ENCODE peak calls at places on chromosomes 1 and 21, in five cellular contexts. One of them, this sample, is unnamed.

GRCh38 chr1:229158317-229159294 is 112.3 kb upstream of the RAB4A start:
- DNase-seq in K562: no peak
- DNase-seq in GM12878: no peak
- DNase-seq in IMR-90: no peak
- DNase-seq in SK-N-SH: no peak
- DNase-seq in this sample: no peak

GRCh38 chr1:116956378-116956777 is 45.2 kb upstream of the CD101 start:
- DNase-seq in GM12878: no peak
- DNase-seq in K562: no peak
- DNase-seq in SK-N-SH: no peak
- DNase-seq in IMR-90: no peak
- DNase-seq in this sample: no peak

GRCh38 chr1:3185896-3186525 is 117.0 kb downstream of the PRDM16 start:
- DNase-seq in K562: no peak
- DNase-seq in IMR-90: no peak
- DNase-seq in GM12878: no peak
- DNase-seq in SK-N-SH: no peak
- DNase-seq in this sample: no peak

GRCh38 chr1:226519741-226520598 is 28.6 kb upstream of the STUM start:
- DNase-seq in SK-N-SH: no peak
- DNase-seq in GM12878: no peak
- DNase-seq in K562: no peak
- DNase-seq in IMR-90: no peak
- DNase-seq in this sample: no peak

GRCh38 chr1:11753555-11754208 is 8.3 kb upstream of the C1orf167 start:
- DNase-seq in K562: no peak
- DNase-seq in SK-N-SH: no peak
- DNase-seq in IMR-90: no peak
- DNase-seq in GM12878: no peak
- DNase-seq in this sample: no peak

GRCh38 chr1:105793541-105794146 is 1262.8 kb upstream of the PRMT6 start:
- DNase-seq in IMR-90: no peak
- DNase-seq in SK-N-SH: peak; percentile 69
- DNase-seq in K562: peak; percentile 13
- DNase-seq in GM12878: no peak
- DNase-seq in this sample: peak; percentile 16

GRCh38 chr1:241610056-241610815 is 29.9 kb downstream of the CHML start:
- DNase-seq in IMR-90: peak; percentile 60
- DNase-seq in SK-N-SH: peak; percentile 8
- DNase-seq in GM12878: no peak
- DNase-seq in K562: peak; percentile 48
- DNase-seq in this sample: peak; percentile 86

GRCh38 chr1:51636765-51637522 is 20.1 kb downstream of the OSBPL9 start:
- DNase-seq in K562: no peak
- DNase-seq in GM12878: no peak
- DNase-seq in SK-N-SH: no peak
- DNase-seq in IMR-90: peak; percentile 91
- DNase-seq in this sample: no peak

GRCh38 chr1:219660666-219661463 is 48.0 kb upstream of the ZC3H11B start:
- DNase-seq in GM12878: peak; percentile 27
- DNase-seq in IMR-90: peak; percentile 88
- DNase-seq in K562: peak; percentile 76
- DNase-seq in SK-N-SH: no peak
- DNase-seq in this sample: peak; percentile 93

GRCh38 chr1:91303165-91303564 is 101.5 kb downstream of the HFM1 start:
- DNase-seq in IMR-90: no peak
- DNase-seq in GM12878: no peak
- DNase-seq in K562: no peak
- DNase-seq in SK-N-SH: no peak
- DNase-seq in this sample: no peak

GRCh38 chr1:154445040-154445472 is 39.9 kb downstream of the IL6R start:
- DNase-seq in GM12878: peak; percentile 59
- DNase-seq in SK-N-SH: no peak
- DNase-seq in IMR-90: peak; percentile 95
- DNase-seq in K562: no peak
- DNase-seq in this sample: no peak

GRCh38 chr1:170864238-170864637 is 71.1 kb upstream of the MROH9 start:
- DNase-seq in IMR-90: peak; percentile 3
- DNase-seq in SK-N-SH: no peak
- DNase-seq in K562: no peak
- DNase-seq in GM12878: no peak
- DNase-seq in this sample: no peak

GRCh38 chr1:112887599-112888303 is 68.2 kb downstream of the SLC16A1 start:
- DNase-seq in IMR-90: no peak
- DNase-seq in SK-N-SH: no peak
- DNase-seq in K562: no peak
- DNase-seq in GM12878: no peak
- DNase-seq in this sample: no peak

GRCh38 chr1:93888900-93889299 is 9.9 kb upstream of the DNTTIP2 start:
- DNase-seq in K562: no peak
- DNase-seq in IMR-90: no peak
- DNase-seq in GM12878: no peak
- DNase-seq in SK-N-SH: no peak
- DNase-seq in this sample: no peak

GRCh38 chr21:36891692-36892091 is 74.8 kb downstream of the HLCS start:
- DNase-seq in IMR-90: no peak
- DNase-seq in K562: no peak
- DNase-seq in GM12878: no peak
- DNase-seq in SK-N-SH: no peak
- DNase-seq in this sample: no peak

GRCh38 chr1:209202826-209203439 is 380.6 kb upstream of the CAMK1G start:
- DNase-seq in K562: peak; percentile 47
- DNase-seq in IMR-90: peak; percentile 64
- DNase-seq in SK-N-SH: peak; percentile 65
- DNase-seq in GM12878: no peak
- DNase-seq in this sample: peak; percentile 43

GRCh38 chr1:218676991-218677390 is 331.9 kb downstream of the TGFB2 start:
- DNase-seq in GM12878: no peak
- DNase-seq in K562: no peak
- DNase-seq in IMR-90: no peak
- DNase-seq in SK-N-SH: no peak
- DNase-seq in this sample: no peak

GRCh38 chr21:46100426-46100825 is 2.5 kb downstream of the COL6A2 start:
- DNase-seq in GM12878: no peak
- DNase-seq in IMR-90: peak; percentile 64
- DNase-seq in SK-N-SH: no peak
- DNase-seq in K562: no peak
- DNase-seq in this sample: no peak

GRCh38 chr1:198437352-198437751 is 103.1 kb downstream of the ATP6V1G3 start:
- DNase-seq in K562: no peak
- DNase-seq in GM12878: no peak
- DNase-seq in IMR-90: peak; percentile 54
- DNase-seq in SK-N-SH: no peak
- DNase-seq in this sample: no peak

GRCh38 chr1:237154173-237154572 is 112.2 kb downstream of the RYR2 start:
- DNase-seq in SK-N-SH: no peak
- DNase-seq in K562: no peak
- DNase-seq in GM12878: no peak
- DNase-seq in IMR-90: peak; percentile 33
- DNase-seq in this sample: peak; percentile 13

GRCh38 chr1:35430762-35431161 is 126.4 kb downstream of the KIAA0319L start:
- DNase-seq in SK-N-SH: no peak
- DNase-seq in IMR-90: no peak
- DNase-seq in GM12878: no peak
- DNase-seq in K562: no peak
- DNase-seq in this sample: no peak

GRCh38 chr21:35923971-35924370 is 136.4 kb downstream of the SETD4 start:
- DNase-seq in IMR-90: no peak
- DNase-seq in SK-N-SH: no peak
- DNase-seq in K562: no peak
- DNase-seq in GM12878: no peak
- DNase-seq in this sample: no peak

GRCh38 chr1:196593955-196594354 is 14.3 kb downstream of the KCNT2 start:
- DNase-seq in SK-N-SH: no peak
- DNase-seq in IMR-90: no peak
- DNase-seq in K562: no peak
- DNase-seq in GM12878: no peak
- DNase-seq in this sample: no peak

GRCh38 chr21:38323721-38324591 is 67.2 kb downstream of the KCNJ15 start:
- DNase-seq in GM12878: no peak
- DNase-seq in K562: no peak
- DNase-seq in SK-N-SH: no peak
- DNase-seq in IMR-90: peak; percentile 94
- DNase-seq in this sample: no peak

GRCh38 chr1:52674497-52675384 is 23.4 kb downstream of the COA7 start:
- DNase-seq in IMR-90: peak; percentile 38
- DNase-seq in SK-N-SH: no peak
- DNase-seq in K562: peak; percentile 75
- DNase-seq in GM12878: no peak
- DNase-seq in this sample: no peak

GRCh38 chr21:42376338-42376982 is 10.1 kb upstream of the TFF1 start:
- DNase-seq in SK-N-SH: no peak
- DNase-seq in GM12878: no peak
- DNase-seq in IMR-90: no peak
- DNase-seq in K562: peak; percentile 78
- DNase-seq in this sample: no peak

GRCh38 chr21:44881586-44881939 is 8.1 kb upstream of the PTTG1IP start:
- DNase-seq in GM12878: no peak
- DNase-seq in SK-N-SH: peak; percentile 10
- DNase-seq in K562: no peak
- DNase-seq in IMR-90: no peak
- DNase-seq in this sample: no peak
- TF ChIP-seq RCOR1 in GM12878: no peak
- TF ChIP-seq RCOR1 in SK-N-SH: no peak
- TF ChIP-seq RCOR1 in K562: no peak
- TF ChIP-seq RCOR1 in IMR-90: no peak
- TF ChIP-seq RCOR1 in this sample: no peak

DNA sequence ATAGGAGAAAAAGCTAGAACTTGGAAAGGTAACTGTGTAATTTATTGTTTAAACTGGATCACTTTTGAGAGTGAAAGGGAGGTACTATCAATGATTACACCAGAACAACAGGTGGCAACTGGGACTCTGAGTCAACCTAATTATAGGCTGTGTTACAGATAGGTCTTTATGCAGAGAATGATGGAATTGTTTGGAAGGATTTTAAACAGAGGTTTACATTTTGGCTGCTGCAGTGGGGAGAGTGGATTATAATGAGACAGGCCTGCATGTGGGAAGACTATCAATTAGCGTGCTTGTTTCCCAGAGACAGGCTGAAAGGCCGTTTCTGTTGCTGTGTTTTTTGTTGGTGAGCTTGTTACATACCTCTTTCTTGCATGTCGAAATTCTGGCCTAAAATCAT is 432.9 kb downstream of the PLA2G4A start:
- DNase-seq in K562: no peak
- DNase-seq in IMR-90: peak; percentile 10
- DNase-seq in SK-N-SH: no peak
- DNase-seq in GM12878: no peak
- DNase-seq in this sample: no peak
- TF ChIP-seq RCOR1 in K562: no peak
- TF ChIP-seq RCOR1 in IMR-90: no peak
- TF ChIP-seq RCOR1 in SK-N-SH: peak; percentile 45
- TF ChIP-seq RCOR1 in GM12878: no peak
- TF ChIP-seq RCOR1 in this sample: no peak

DNA sequence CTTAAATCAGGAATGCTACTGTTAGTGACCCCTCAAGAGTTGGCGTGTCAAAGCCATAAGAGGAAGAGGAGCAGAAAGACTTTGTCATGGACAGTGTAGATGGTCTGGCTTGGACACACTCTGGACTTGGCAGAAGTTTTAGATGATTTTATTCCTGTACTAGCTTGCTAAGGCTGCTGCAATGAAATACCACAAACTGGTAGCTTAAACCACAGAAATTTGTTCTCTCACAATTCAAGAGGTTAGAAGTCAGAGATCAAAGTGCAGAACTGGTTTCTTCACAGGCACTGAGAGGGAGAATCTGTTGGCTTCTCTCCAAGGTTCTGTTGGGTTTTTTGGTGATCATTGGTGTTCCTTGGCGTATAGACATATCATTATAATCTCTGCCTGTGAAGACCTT is 869.8 kb upstream of the B3GALT2 start:
- DNase-seq in SK-N-SH: no peak
- DNase-seq in GM12878: no peak
- DNase-seq in K562: no peak
- DNase-seq in IMR-90: no peak
- DNase-seq in this sample: no peak
- TF ChIP-seq RCOR1 in SK-N-SH: no peak
- TF ChIP-seq RCOR1 in GM12878: no peak
- TF ChIP-seq RCOR1 in K562: no peak
- TF ChIP-seq RCOR1 in IMR-90: no peak
- TF ChIP-seq RCOR1 in this sample: no peak

GRCh38 chr1:36924282-36924791 is 110.0 kb downstream of the GRIK3 start:
- DNase-seq in GM12878: no peak
- DNase-seq in SK-N-SH: peak; percentile 38
- DNase-seq in K562: peak; percentile 70
- DNase-seq in IMR-90: peak; percentile 18
- DNase-seq in this sample: peak; percentile 9
- TF ChIP-seq RCOR1 in GM12878: no peak
- TF ChIP-seq RCOR1 in SK-N-SH: no peak
- TF ChIP-seq RCOR1 in K562: no peak
- TF ChIP-seq RCOR1 in IMR-90: no peak
- TF ChIP-seq RCOR1 in this sample: no peak

DNA sequence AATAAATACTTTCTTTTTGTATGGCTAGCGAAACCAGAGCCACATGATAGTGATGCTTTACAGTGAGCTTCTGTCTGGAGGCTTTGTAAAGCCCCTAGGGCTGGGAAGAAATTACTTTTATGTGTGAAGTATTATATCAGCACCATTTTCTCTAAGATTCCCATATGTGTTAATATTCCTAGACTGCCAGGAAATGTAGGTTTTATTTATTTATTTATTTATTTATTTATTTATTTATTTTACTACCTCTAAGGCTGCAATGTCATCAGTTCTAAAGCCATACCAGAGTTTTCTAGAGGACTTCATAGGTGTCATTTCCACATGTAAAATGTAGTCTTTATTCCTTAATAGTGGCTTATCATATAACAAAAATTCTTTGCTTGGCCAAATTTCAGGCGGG is 4.4 kb upstream of the CHI3L1 start:
- DNase-seq in K562: no peak
- DNase-seq in IMR-90: no peak
- DNase-seq in GM12878: no peak
- DNase-seq in SK-N-SH: no peak
- DNase-seq in this sample: no peak
- TF ChIP-seq RCOR1 in K562: no peak
- TF ChIP-seq RCOR1 in IMR-90: no peak
- TF ChIP-seq RCOR1 in GM12878: no peak
- TF ChIP-seq RCOR1 in SK-N-SH: no peak
- TF ChIP-seq RCOR1 in this sample: no peak

DNA sequence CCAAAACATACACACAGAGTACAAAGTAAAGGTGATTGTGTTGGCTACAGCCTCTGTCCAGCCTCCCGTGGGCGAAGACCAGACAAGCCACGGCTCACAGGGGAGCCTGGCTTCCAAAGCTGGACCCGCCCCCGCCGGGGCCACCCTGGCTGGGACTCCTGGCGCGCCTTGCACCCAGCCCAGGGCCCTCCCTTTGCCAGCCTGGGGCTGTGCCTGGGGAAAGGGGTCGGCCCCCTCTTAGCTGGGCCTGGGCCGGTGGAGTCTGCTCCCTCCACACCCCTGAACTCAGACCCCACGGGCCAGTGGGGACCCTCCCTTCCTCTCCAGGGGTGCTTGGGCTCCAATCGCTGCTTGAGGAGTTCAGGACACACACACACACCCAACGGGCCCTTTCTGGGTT is 56.1 kb downstream of the KCNAB2 start:
- DNase-seq in K562: no peak
- DNase-seq in IMR-90: no peak
- DNase-seq in GM12878: no peak
- DNase-seq in SK-N-SH: no peak
- DNase-seq in this sample: no peak
- TF ChIP-seq RCOR1 in K562: no peak
- TF ChIP-seq RCOR1 in IMR-90: no peak
- TF ChIP-seq RCOR1 in GM12878: no peak
- TF ChIP-seq RCOR1 in SK-N-SH: no peak
- TF ChIP-seq RCOR1 in this sample: no peak

This sample was measured in A549.